ENCODE peak calls at places on chromosomes 7 and 10, in five cellular contexts. One of them, this sample, is unnamed.

GRCh38 chr7:5594616-5595544 is 171.2 kb upstream of the TNRC18 start:
- DNase-seq in AG09319: no peak
- DNase-seq in AG04450: no peak
- DNase-seq in IMR-90: peak
- DNase-seq in bronchial epithelial cell: no peak
- DNase-seq in this sample: no peak

GRCh38 chr7:65448824-65449504 is 75.3 kb downstream of the ZNF92 start:
- DNase-seq in AG09319: peak
- DNase-seq in AG04450: peak
- DNase-seq in IMR-90: peak
- DNase-seq in bronchial epithelial cell: peak
- DNase-seq in this sample: no peak

GRCh38 chr7:45123913-45124312 is 12.4 kb upstream of the TBRG4 start:
- DNase-seq in AG09319: no peak
- DNase-seq in AG04450: no peak
- DNase-seq in IMR-90: no peak
- DNase-seq in bronchial epithelial cell: no peak
- DNase-seq in this sample: no peak

GRCh38 chr7:101163281-101164070 is 1.9 kb downstream of the VGF start:
- DNase-seq in AG09319: no peak
- DNase-seq in AG04450: no peak
- DNase-seq in IMR-90: no peak
- DNase-seq in bronchial epithelial cell: no peak
- DNase-seq in this sample: peak

GRCh38 chr7:99623091-99623693 is 6.4 kb downstream of the ZSCAN25 start:
- DNase-seq in AG09319: no peak
- DNase-seq in AG04450: no peak
- DNase-seq in IMR-90: no peak
- DNase-seq in bronchial epithelial cell: peak
- DNase-seq in this sample: no peak

GRCh38 chr7:15084368-15084767 is 181.8 kb upstream of the DGKB start:
- DNase-seq in AG09319: no peak
- DNase-seq in AG04450: no peak
- DNase-seq in IMR-90: no peak
- DNase-seq in bronchial epithelial cell: no peak
- DNase-seq in this sample: no peak

GRCh38 chr7:36083626-36084380 is 69.3 kb upstream of the EEPD1 start:
- DNase-seq in AG09319: no peak
- DNase-seq in AG04450: no peak
- DNase-seq in IMR-90: no peak
- DNase-seq in bronchial epithelial cell: no peak
- DNase-seq in this sample: no peak

GRCh38 chr7:154842608-154843007 is 160.3 kb downstream of the PAXIP1 start:
- DNase-seq in AG09319: no peak
- DNase-seq in AG04450: no peak
- DNase-seq in IMR-90: no peak
- DNase-seq in bronchial epithelial cell: no peak
- DNase-seq in this sample: no peak

GRCh38 chr10:69979177-69979576 is 73.5 kb upstream of the MACROH2A2 start:
- DNase-seq in AG09319: no peak
- DNase-seq in AG04450: no peak
- DNase-seq in IMR-90: no peak
- DNase-seq in bronchial epithelial cell: no peak
- DNase-seq in this sample: no peak

GRCh38 chr7:85595639-85596268 is 408.9 kb upstream of the SEMA3D start:
- DNase-seq in AG09319: peak
- DNase-seq in AG04450: peak
- DNase-seq in IMR-90: peak
- DNase-seq in bronchial epithelial cell: peak
- DNase-seq in this sample: no peak

GRCh38 chr7:19982841-19983835 is 209.7 kb upstream of the TMEM196 start:
- DNase-seq in AG09319: peak
- DNase-seq in AG04450: peak
- DNase-seq in IMR-90: peak
- DNase-seq in bronchial epithelial cell: peak
- DNase-seq in this sample: no peak

GRCh38 chr7:36301914-36302771 is 87.5 kb upstream of the ANLN start:
- DNase-seq in AG09319: no peak
- DNase-seq in AG04450: no peak
- DNase-seq in IMR-90: no peak
- DNase-seq in bronchial epithelial cell: peak
- DNase-seq in this sample: no peak

GRCh38 chr10:36172054-36172531 is 530.0 kb upstream of the FZD8 start:
- DNase-seq in AG09319: no peak
- DNase-seq in AG04450: no peak
- DNase-seq in IMR-90: peak
- DNase-seq in bronchial epithelial cell: no peak
- DNase-seq in this sample: no peak

GRCh38 chr7:30596043-30596641 is 1.5 kb downstream of the GARS1 start:
- DNase-seq in AG09319: no peak
- DNase-seq in AG04450: no peak
- DNase-seq in IMR-90: peak
- DNase-seq in bronchial epithelial cell: peak
- DNase-seq in this sample: no peak

GRCh38 chr10:46523881-46524470 is 32.5 kb downstream of the GPRIN2 start:
- DNase-seq in AG09319: peak
- DNase-seq in AG04450: peak
- DNase-seq in IMR-90: peak
- DNase-seq in bronchial epithelial cell: peak
- DNase-seq in this sample: no peak

GRCh38 chr7:27157717-27158431 is 1.4 kb upstream of the HOXA7 start:
- DNase-seq in AG09319: no peak
- DNase-seq in AG04450: no peak
- DNase-seq in IMR-90: no peak
- DNase-seq in bronchial epithelial cell: no peak
- DNase-seq in this sample: no peak

GRCh38 chr7:87359366-87359765 is 13.9 kb downstream of the CROT start:
- DNase-seq in AG09319: no peak
- DNase-seq in AG04450: no peak
- DNase-seq in IMR-90: peak
- DNase-seq in bronchial epithelial cell: peak
- DNase-seq in this sample: no peak

GRCh38 chr10:122310311-122311050 is 39.4 kb downstream of the BTBD16 start:
- DNase-seq in AG09319: no peak
- DNase-seq in AG04450: no peak
- DNase-seq in IMR-90: no peak
- DNase-seq in bronchial epithelial cell: peak
- DNase-seq in this sample: no peak

GRCh38 chr7:30816291-30817059 is 45.3 kb downstream of the MINDY4 start:
- DNase-seq in AG09319: no peak
- DNase-seq in AG04450: no peak
- DNase-seq in IMR-90: no peak
- DNase-seq in bronchial epithelial cell: no peak
- DNase-seq in this sample: no peak

GRCh38 chr10:23657677-23658076 is 218.8 kb downstream of the OTUD1 start:
- DNase-seq in AG09319: no peak
- DNase-seq in AG04450: no peak
- DNase-seq in IMR-90: no peak
- DNase-seq in bronchial epithelial cell: no peak
- DNase-seq in this sample: no peak

DNA sequence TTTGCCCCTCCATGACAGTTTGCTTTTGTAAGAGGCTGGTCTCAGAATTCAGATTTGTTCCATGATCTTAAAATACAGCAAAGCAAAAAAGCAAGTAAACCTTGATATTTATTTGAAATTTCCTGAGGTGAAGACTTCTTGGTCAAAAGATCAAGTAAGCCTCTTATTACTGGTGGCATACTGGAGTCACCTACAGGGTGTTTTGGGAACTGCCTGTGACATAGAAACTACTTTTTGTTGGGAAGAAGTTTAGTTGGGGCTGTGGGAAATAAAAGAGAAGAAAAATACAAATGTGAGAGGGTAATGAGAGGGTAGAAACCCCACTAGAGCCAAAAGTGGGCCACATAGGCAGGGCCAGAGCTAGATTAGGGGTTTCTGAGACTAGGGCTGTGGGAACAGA is 217.9 kb downstream of the OTUD1 start:
- DNase-seq in AG09319: no peak
- DNase-seq in AG04450: no peak
- DNase-seq in IMR-90: no peak
- DNase-seq in bronchial epithelial cell: peak
- DNase-seq in this sample: no peak
- TF ChIP-seq CTCF in AG09319: peak
- TF ChIP-seq CTCF in AG04450: no peak
- TF ChIP-seq CTCF in IMR-90: no peak
- TF ChIP-seq CTCF in bronchial epithelial cell: peak
- TF ChIP-seq CTCF in this sample: no peak

GRCh38 chr10:51691135-51691534 is 8.3 kb downstream of the CSTF2T start:
- DNase-seq in AG09319: no peak
- DNase-seq in AG04450: no peak
- DNase-seq in IMR-90: no peak
- DNase-seq in bronchial epithelial cell: no peak
- DNase-seq in this sample: no peak
- TF ChIP-seq CTCF in AG09319: no peak
- TF ChIP-seq CTCF in AG04450: no peak
- TF ChIP-seq CTCF in IMR-90: no peak
- TF ChIP-seq CTCF in bronchial epithelial cell: no peak
- TF ChIP-seq CTCF in this sample: no peak

DNA sequence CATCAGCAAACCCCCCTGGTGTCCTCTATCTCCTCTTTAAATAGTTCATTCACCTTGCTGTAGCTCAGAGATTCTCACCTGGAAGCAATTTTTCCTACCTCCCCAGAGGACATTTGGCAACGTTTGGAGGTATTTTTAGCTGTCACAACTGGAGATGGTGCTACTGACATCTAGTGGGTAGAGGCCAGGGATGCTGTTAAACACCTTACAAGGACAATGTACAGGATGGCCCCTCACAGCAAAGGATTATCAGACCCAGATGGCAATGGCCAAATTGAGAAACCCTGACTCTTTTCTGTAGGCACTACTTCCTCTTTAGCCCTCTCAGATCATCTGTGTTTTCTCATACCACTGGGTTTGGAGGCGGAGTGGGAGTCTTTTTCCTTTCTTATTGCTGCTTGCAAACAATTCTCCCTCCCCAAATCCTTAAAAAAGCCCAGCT is 13.2 kb upstream of the TRA2A start:
- DNase-seq in AG09319: no peak
- DNase-seq in AG04450: no peak
- DNase-seq in IMR-90: peak
- DNase-seq in bronchial epithelial cell: peak
- DNase-seq in this sample: no peak
- TF ChIP-seq CTCF in AG09319: peak
- TF ChIP-seq CTCF in AG04450: peak
- TF ChIP-seq CTCF in IMR-90: peak
- TF ChIP-seq CTCF in bronchial epithelial cell: peak
- TF ChIP-seq CTCF in this sample: no peak

GRCh38 chr10:123651421-123652047 is 14.6 kb upstream of the GPR26 start:
- DNase-seq in AG09319: no peak
- DNase-seq in AG04450: no peak
- DNase-seq in IMR-90: no peak
- DNase-seq in bronchial epithelial cell: no peak
- DNase-seq in this sample: no peak

DNA sequence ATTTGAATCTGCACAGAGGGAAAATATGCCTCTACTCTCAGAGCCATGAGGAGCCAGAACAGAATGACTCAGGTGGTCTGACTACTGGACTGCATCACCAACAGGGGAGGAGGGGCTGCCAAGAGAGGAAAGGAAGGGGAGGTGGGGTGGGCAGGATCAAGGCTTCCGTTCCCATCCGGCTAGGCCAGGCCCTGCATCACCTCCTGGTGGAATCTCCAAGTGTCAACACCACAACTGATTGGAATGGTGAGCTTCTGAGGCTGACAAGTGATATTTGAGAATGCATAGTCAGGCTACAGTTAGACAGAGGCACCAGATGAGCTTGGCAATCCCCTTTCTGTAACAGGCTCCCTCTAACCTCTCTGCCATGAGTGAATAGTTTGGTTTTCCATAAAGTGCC is 10.4 kb upstream of the GPR26 start:
- DNase-seq in AG09319: no peak
- DNase-seq in AG04450: no peak
- DNase-seq in IMR-90: no peak
- DNase-seq in bronchial epithelial cell: no peak
- DNase-seq in this sample: no peak
- TF ChIP-seq CTCF in AG09319: no peak
- TF ChIP-seq CTCF in AG04450: no peak
- TF ChIP-seq CTCF in IMR-90: no peak
- TF ChIP-seq CTCF in bronchial epithelial cell: no peak
- TF ChIP-seq CTCF in this sample: no peak

DNA sequence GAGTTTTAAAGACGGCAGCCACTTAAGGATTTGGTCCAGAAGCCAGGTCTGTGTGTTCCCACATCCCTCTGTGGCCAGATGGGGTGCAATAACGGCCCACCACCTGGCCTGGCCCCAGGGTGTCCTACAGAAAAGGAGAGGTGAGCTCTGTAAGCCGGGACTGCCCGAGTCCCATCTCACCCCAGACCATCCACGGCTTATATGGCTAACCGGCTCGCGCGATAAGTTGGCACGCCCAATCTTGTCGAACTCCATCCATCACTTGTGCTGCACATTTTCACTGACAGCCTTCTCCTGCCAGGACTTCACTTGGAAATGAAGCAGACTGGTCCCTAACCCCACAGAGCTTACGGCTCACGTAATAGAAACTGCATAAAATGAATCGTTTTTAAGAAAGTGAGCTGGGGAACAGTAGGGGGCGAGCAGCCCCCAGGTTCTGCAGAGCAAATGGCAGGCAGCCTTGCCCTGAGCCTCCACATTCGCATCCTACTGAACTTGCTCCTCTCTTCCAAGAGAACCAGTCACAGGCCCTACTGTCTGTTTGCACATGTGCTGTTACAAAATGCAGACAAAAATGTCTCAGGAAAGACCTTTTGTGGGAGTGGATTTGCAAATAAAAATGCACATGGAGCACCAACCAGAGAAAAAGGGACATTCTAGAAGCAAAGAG is 98.2 kb downstream of the TNS3 start:
- DNase-seq in AG09319: no peak
- DNase-seq in AG04450: no peak
- DNase-seq in IMR-90: peak
- DNase-seq in bronchial epithelial cell: no peak
- DNase-seq in this sample: no peak
- TF ChIP-seq CTCF in AG09319: peak
- TF ChIP-seq CTCF in AG04450: peak
- TF ChIP-seq CTCF in IMR-90: peak
- TF ChIP-seq CTCF in bronchial epithelial cell: no peak
- TF ChIP-seq CTCF in this sample: no peak

GRCh38 chr10:27637601-27638000 is 108.0 kb downstream of the MKX start:
- DNase-seq in AG09319: peak
- DNase-seq in AG04450: no peak
- DNase-seq in IMR-90: peak
- DNase-seq in bronchial epithelial cell: no peak
- DNase-seq in this sample: no peak
- TF ChIP-seq CTCF in AG09319: no peak
- TF ChIP-seq CTCF in AG04450: no peak
- TF ChIP-seq CTCF in IMR-90: no peak
- TF ChIP-seq CTCF in bronchial epithelial cell: no peak
- TF ChIP-seq CTCF in this sample: no peak

DNA sequence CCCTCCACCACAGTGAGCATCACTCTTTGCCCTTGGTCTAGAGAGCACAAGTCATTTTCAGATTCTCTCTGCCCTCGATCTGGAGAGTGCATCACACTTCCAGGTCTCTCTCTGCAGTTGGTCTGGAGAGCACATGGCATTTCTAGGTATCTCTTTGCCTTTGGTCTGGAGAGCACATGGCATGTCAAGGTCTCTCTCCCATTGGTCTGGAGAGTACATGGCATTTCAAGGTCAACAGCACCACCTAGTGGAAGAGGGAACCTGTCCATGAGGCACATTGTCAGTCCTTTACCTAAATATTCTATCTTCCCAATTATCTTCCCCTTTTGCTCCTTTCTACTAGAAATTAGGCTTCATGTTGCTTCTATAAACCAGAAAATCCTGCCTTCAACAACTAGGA is 1139.4 kb downstream of the XPNPEP1 start:
- DNase-seq in AG09319: no peak
- DNase-seq in AG04450: no peak
- DNase-seq in IMR-90: peak
- DNase-seq in bronchial epithelial cell: peak
- DNase-seq in this sample: no peak
- TF ChIP-seq CTCF in AG09319: no peak
- TF ChIP-seq CTCF in AG04450: peak
- TF ChIP-seq CTCF in IMR-90: peak
- TF ChIP-seq CTCF in bronchial epithelial cell: peak
- TF ChIP-seq CTCF in this sample: no peak

This sample was measured in activated B cell treated with CpG ODN at 0.5 μM for 24 hours.